ENCODE peak calls at places on chromosomes 5 and 9, in nine cellular contexts. One of them, this sample, is unnamed.

GRCh38 chr5:1519631-1520141 is 4.1 kb downstream of the LPCAT1 start:
- DNase-seq in HuH-7: no peak
- DNase-seq in GDM1: no peak
- DNase-seq in astrocyte: no peak
- DNase-seq in Right ventricle myocardium inferior: peak; percentile 57
- DNase-seq in AG09319: no peak
- DNase-seq in T-cell: no peak
- DNase-seq in NCI-H1436: no peak
- DNase-seq in RPMI7951: no peak
- DNase-seq in this sample: no peak

GRCh38 chr9:109961579-109961978 is 181.6 kb downstream of the PALM2AKAP2 start:
- DNase-seq in AG09319: no peak
- DNase-seq in astrocyte: no peak
- DNase-seq in HuH-7: no peak
- DNase-seq in T-cell: no peak
- DNase-seq in NCI-H1436: no peak
- DNase-seq in GDM1: no peak
- DNase-seq in Right ventricle myocardium inferior: no peak
- DNase-seq in RPMI7951: no peak
- DNase-seq in this sample: no peak

GRCh38 chr5:73693573-73694061 is 67.6 kb downstream of the ARHGEF28 start:
- DNase-seq in Right ventricle myocardium inferior: no peak
- DNase-seq in HuH-7: peak; percentile 12
- DNase-seq in astrocyte: peak; percentile 18
- DNase-seq in AG09319: no peak
- DNase-seq in GDM1: no peak
- DNase-seq in T-cell: no peak
- DNase-seq in NCI-H1436: no peak
- DNase-seq in RPMI7951: peak; percentile 32
- DNase-seq in this sample: peak; percentile 50

GRCh38 chr9:107487521-107488399 is 1.8 kb downstream of the KLF4 start:
- DNase-seq in HuH-7: no peak
- DNase-seq in NCI-H1436: peak; percentile 67
- DNase-seq in GDM1: no peak
- DNase-seq in Right ventricle myocardium inferior: peak; percentile 82
- DNase-seq in astrocyte: peak; percentile 30
- DNase-seq in RPMI7951: no peak
- DNase-seq in AG09319: no peak
- DNase-seq in T-cell: peak; percentile 12
- DNase-seq in this sample: no peak

GRCh38 chr5:74205745-74206570 is 434.6 kb downstream of the ENC1 start:
- DNase-seq in T-cell: no peak
- DNase-seq in GDM1: no peak
- DNase-seq in AG09319: no peak
- DNase-seq in Right ventricle myocardium inferior: no peak
- DNase-seq in NCI-H1436: peak; percentile 15
- DNase-seq in RPMI7951: no peak
- DNase-seq in HuH-7: no peak
- DNase-seq in astrocyte: peak; percentile 65
- DNase-seq in this sample: peak; percentile 61

GRCh38 chr5:125032286-125032685 is 285.8 kb upstream of the ZNF608 start:
- DNase-seq in Right ventricle myocardium inferior: no peak
- DNase-seq in GDM1: no peak
- DNase-seq in astrocyte: no peak
- DNase-seq in T-cell: no peak
- DNase-seq in HuH-7: no peak
- DNase-seq in NCI-H1436: no peak
- DNase-seq in AG09319: no peak
- DNase-seq in RPMI7951: peak; percentile 54
- DNase-seq in this sample: peak; percentile 53

GRCh38 chr5:39274388-39275085 is 55.2 kb upstream of the FYB1 start:
- DNase-seq in Right ventricle myocardium inferior: no peak
- DNase-seq in GDM1: peak; percentile 27
- DNase-seq in astrocyte: no peak
- DNase-seq in HuH-7: no peak
- DNase-seq in AG09319: no peak
- DNase-seq in T-cell: no peak
- DNase-seq in RPMI7951: peak; percentile 9
- DNase-seq in NCI-H1436: no peak
- DNase-seq in this sample: no peak

GRCh38 chr9:114097613-114098020 is 1.5 kb downstream of the KIF12 start:
- DNase-seq in astrocyte: peak; percentile 13
- DNase-seq in Right ventricle myocardium inferior: no peak
- DNase-seq in AG09319: no peak
- DNase-seq in GDM1: no peak
- DNase-seq in HuH-7: no peak
- DNase-seq in T-cell: no peak
- DNase-seq in RPMI7951: peak; percentile 26
- DNase-seq in NCI-H1436: no peak
- DNase-seq in this sample: no peak

GRCh38 chr5:161094411-161094810 is 242.4 kb upstream of the ATP10B start:
- DNase-seq in HuH-7: no peak
- DNase-seq in Right ventricle myocardium inferior: no peak
- DNase-seq in RPMI7951: peak; percentile 18
- DNase-seq in GDM1: no peak
- DNase-seq in AG09319: no peak
- DNase-seq in T-cell: no peak
- DNase-seq in NCI-H1436: no peak
- DNase-seq in astrocyte: peak; percentile 81
- DNase-seq in this sample: peak; percentile 37

GRCh38 chr5:123371575-123372179 is 51.5 kb downstream of the CEP120 start:
- DNase-seq in Right ventricle myocardium inferior: peak; percentile 68
- DNase-seq in astrocyte: no peak
- DNase-seq in HuH-7: peak; percentile 12
- DNase-seq in T-cell: peak; percentile 16
- DNase-seq in AG09319: no peak
- DNase-seq in RPMI7951: peak; percentile 19
- DNase-seq in NCI-H1436: no peak
- DNase-seq in GDM1: peak; percentile 2
- DNase-seq in this sample: peak; percentile 39

GRCh38 chr5:77076961-77077820 is 9.9 kb downstream of the ZBED3 start:
- DNase-seq in astrocyte: peak; percentile 49
- DNase-seq in HuH-7: no peak
- DNase-seq in RPMI7951: no peak
- DNase-seq in AG09319: no peak
- DNase-seq in Right ventricle myocardium inferior: peak; percentile 91
- DNase-seq in NCI-H1436: peak; percentile 19
- DNase-seq in GDM1: no peak
- DNase-seq in T-cell: peak; percentile 57
- DNase-seq in this sample: peak; percentile 30

GRCh38 chr5:130109152-130109551 is 204.9 kb downstream of the CHSY3 start:
- DNase-seq in astrocyte: no peak
- DNase-seq in Right ventricle myocardium inferior: no peak
- DNase-seq in HuH-7: peak; percentile 17
- DNase-seq in GDM1: no peak
- DNase-seq in NCI-H1436: peak; percentile 3
- DNase-seq in AG09319: no peak
- DNase-seq in RPMI7951: peak; percentile 17
- DNase-seq in T-cell: no peak
- DNase-seq in this sample: peak; percentile 43

GRCh38 chr5:69217154-69217731 is 17.4 kb upstream of the CDK7 start:
- DNase-seq in Right ventricle myocardium inferior: no peak
- DNase-seq in astrocyte: no peak
- DNase-seq in AG09319: no peak
- DNase-seq in GDM1: no peak
- DNase-seq in RPMI7951: no peak
- DNase-seq in NCI-H1436: peak; percentile 86
- DNase-seq in T-cell: peak; percentile 96
- DNase-seq in HuH-7: peak; percentile 87
- DNase-seq in this sample: no peak

GRCh38 chr9:21576331-21577189 is 94.4 kb upstream of the IFNE start:
- DNase-seq in AG09319: peak; percentile 75
- DNase-seq in RPMI7951: peak; percentile 83
- DNase-seq in HuH-7: no peak
- DNase-seq in NCI-H1436: no peak
- DNase-seq in GDM1: no peak
- DNase-seq in Right ventricle myocardium inferior: no peak
- DNase-seq in T-cell: no peak
- DNase-seq in astrocyte: peak; percentile 98
- DNase-seq in this sample: peak; percentile 93

GRCh38 chr5:24325306-24325832 is 319.4 kb downstream of the CDH10 start:
- DNase-seq in T-cell: no peak
- DNase-seq in Right ventricle myocardium inferior: no peak
- DNase-seq in astrocyte: no peak
- DNase-seq in RPMI7951: no peak
- DNase-seq in NCI-H1436: no peak
- DNase-seq in AG09319: no peak
- DNase-seq in GDM1: no peak
- DNase-seq in HuH-7: no peak
- DNase-seq in this sample: no peak

GRCh38 chr5:146962801-146963355 is 84.3 kb upstream of the PPP2R2B start:
- DNase-seq in GDM1: no peak
- DNase-seq in T-cell: no peak
- DNase-seq in astrocyte: peak; percentile 60
- DNase-seq in AG09319: no peak
- DNase-seq in HuH-7: no peak
- DNase-seq in NCI-H1436: no peak
- DNase-seq in Right ventricle myocardium inferior: no peak
- DNase-seq in RPMI7951: peak; percentile 15
- DNase-seq in this sample: peak; percentile 4

GRCh38 chr5:54610197-54610898 is 92.8 kb downstream of the SNX18 start:
- DNase-seq in Right ventricle myocardium inferior: no peak
- DNase-seq in HuH-7: no peak
- DNase-seq in RPMI7951: peak; percentile 18
- DNase-seq in NCI-H1436: no peak
- DNase-seq in AG09319: no peak
- DNase-seq in T-cell: peak; percentile 44
- DNase-seq in astrocyte: peak; percentile 50
- DNase-seq in GDM1: peak; percentile 3
- DNase-seq in this sample: peak; percentile 28

GRCh38 chr5:123856736-123857135 is 344.8 kb downstream of the CSNK1G3 start:
- DNase-seq in Right ventricle myocardium inferior: no peak
- DNase-seq in HuH-7: no peak
- DNase-seq in RPMI7951: no peak
- DNase-seq in NCI-H1436: no peak
- DNase-seq in T-cell: no peak
- DNase-seq in AG09319: no peak
- DNase-seq in astrocyte: no peak
- DNase-seq in GDM1: no peak
- DNase-seq in this sample: no peak

GRCh38 chr9:95188459-95188858 is 129.1 kb downstream of the FANCC start:
- DNase-seq in astrocyte: no peak
- DNase-seq in RPMI7951: no peak
- DNase-seq in HuH-7: no peak
- DNase-seq in T-cell: no peak
- DNase-seq in GDM1: no peak
- DNase-seq in NCI-H1436: no peak
- DNase-seq in AG09319: no peak
- DNase-seq in Right ventricle myocardium inferior: no peak
- DNase-seq in this sample: no peak

GRCh38 chr5:179558912-179559279 is 8.5 kb downstream of the RUFY1 start:
- DNase-seq in AG09319: no peak
- DNase-seq in Right ventricle myocardium inferior: no peak
- DNase-seq in T-cell: no peak
- DNase-seq in astrocyte: peak; percentile 15
- DNase-seq in NCI-H1436: peak; percentile 4
- DNase-seq in HuH-7: peak; percentile 45
- DNase-seq in GDM1: no peak
- DNase-seq in RPMI7951: peak; percentile 36
- DNase-seq in this sample: peak; percentile 48

GRCh38 chr5:138653502-138653901 is 78.3 kb upstream of the HSPA9 start:
- DNase-seq in RPMI7951: peak; percentile 42
- DNase-seq in astrocyte: no peak
- DNase-seq in AG09319: no peak
- DNase-seq in HuH-7: no peak
- DNase-seq in GDM1: no peak
- DNase-seq in Right ventricle myocardium inferior: no peak
- DNase-seq in T-cell: no peak
- DNase-seq in NCI-H1436: no peak
- DNase-seq in this sample: no peak

GRCh38 chr9:75775966-75776691 is 114.3 kb upstream of the PCSK5 start:
- DNase-seq in AG09319: no peak
- DNase-seq in NCI-H1436: no peak
- DNase-seq in T-cell: no peak
- DNase-seq in astrocyte: no peak
- DNase-seq in GDM1: no peak
- DNase-seq in Right ventricle myocardium inferior: peak; percentile 50
- DNase-seq in RPMI7951: no peak
- DNase-seq in HuH-7: peak; percentile 8
- DNase-seq in this sample: no peak

GRCh38 chr9:86034863-86035734 is 64.3 kb downstream of the GOLM1 start:
- DNase-seq in Right ventricle myocardium inferior: no peak
- DNase-seq in RPMI7951: peak; percentile 48
- DNase-seq in NCI-H1436: peak; percentile 32
- DNase-seq in HuH-7: peak; percentile 64
- DNase-seq in GDM1: no peak
- DNase-seq in T-cell: no peak
- DNase-seq in astrocyte: peak; percentile 44
- DNase-seq in AG09319: no peak
- DNase-seq in this sample: peak; percentile 28

GRCh38 chr9:75105841-75106240 is 17.5 kb downstream of the OSTF1 start:
- DNase-seq in T-cell: no peak
- DNase-seq in NCI-H1436: no peak
- DNase-seq in RPMI7951: no peak
- DNase-seq in astrocyte: peak; percentile 6
- DNase-seq in AG09319: no peak
- DNase-seq in GDM1: no peak
- DNase-seq in Right ventricle myocardium inferior: no peak
- DNase-seq in HuH-7: no peak
- DNase-seq in this sample: no peak

GRCh38 chr5:137735531-137736284 is at the start of gene KLHL3:
- DNase-seq in GDM1: no peak
- DNase-seq in HuH-7: no peak
- DNase-seq in AG09319: no peak
- DNase-seq in NCI-H1436: peak; percentile 66
- DNase-seq in RPMI7951: peak; percentile 11
- DNase-seq in astrocyte: peak; percentile 51
- DNase-seq in Right ventricle myocardium inferior: no peak
- DNase-seq in T-cell: peak; percentile 51
- DNase-seq in this sample: peak; percentile 34

GRCh38 chr5:59583151-59583809 is 310.2 kb downstream of the PDE4D start:
- DNase-seq in RPMI7951: no peak
- DNase-seq in GDM1: no peak
- DNase-seq in AG09319: no peak
- DNase-seq in Right ventricle myocardium inferior: no peak
- DNase-seq in astrocyte: peak; percentile 47
- DNase-seq in T-cell: no peak
- DNase-seq in NCI-H1436: no peak
- DNase-seq in HuH-7: no peak
- DNase-seq in this sample: no peak

GRCh38 chr9:101311759-101312420 is 72.9 kb downstream of the BAAT start:
- DNase-seq in GDM1: peak; percentile 24
- DNase-seq in HuH-7: peak; percentile 37
- DNase-seq in Right ventricle myocardium inferior: no peak
- DNase-seq in AG09319: peak; percentile 54
- DNase-seq in T-cell: no peak
- DNase-seq in RPMI7951: peak; percentile 71
- DNase-seq in NCI-H1436: peak; percentile 84
- DNase-seq in astrocyte: peak; percentile 53
- DNase-seq in this sample: peak; percentile 93

GRCh38 chr5:1405539-1406530 is 39.4 kb downstream of the SLC6A3 start:
- DNase-seq in astrocyte: no peak
- DNase-seq in NCI-H1436: no peak
- DNase-seq in RPMI7951: no peak
- DNase-seq in HuH-7: no peak
- DNase-seq in GDM1: no peak
- DNase-seq in AG09319: no peak
- DNase-seq in T-cell: no peak
- DNase-seq in Right ventricle myocardium inferior: peak; percentile 53
- DNase-seq in this sample: no peak

GRCh38 chr5:160434022-160434531 is 12.4 kb downstream of the PTTG1 start:
- DNase-seq in RPMI7951: no peak
- DNase-seq in NCI-H1436: peak; percentile 67
- DNase-seq in HuH-7: no peak
- DNase-seq in AG09319: no peak
- DNase-seq in Right ventricle myocardium inferior: no peak
- DNase-seq in T-cell: no peak
- DNase-seq in GDM1: no peak
- DNase-seq in astrocyte: peak; percentile 45
- DNase-seq in this sample: no peak

GRCh38 chr9:119289740-119290139 is 79.5 kb downstream of the BRINP1 start:
- DNase-seq in Right ventricle myocardium inferior: no peak
- DNase-seq in HuH-7: peak; percentile 17
- DNase-seq in NCI-H1436: peak; percentile 39
- DNase-seq in GDM1: peak; percentile 21
- DNase-seq in RPMI7951: peak; percentile 46
- DNase-seq in AG09319: peak; percentile 4
- DNase-seq in astrocyte: peak; percentile 41
- DNase-seq in T-cell: no peak
- DNase-seq in this sample: peak; percentile 77

GRCh38 chr9:1659036-1659701 is 356.0 kb upstream of the SMARCA2 start:
- DNase-seq in RPMI7951: no peak
- DNase-seq in Right ventricle myocardium inferior: no peak
- DNase-seq in GDM1: no peak
- DNase-seq in NCI-H1436: no peak
- DNase-seq in T-cell: no peak
- DNase-seq in AG09319: no peak
- DNase-seq in HuH-7: no peak
- DNase-seq in astrocyte: no peak
- DNase-seq in this sample: no peak

This sample was measured in myocyte.